ENCODE peak calls at places on chromosomes 2 and 18, in eight cellular contexts. Y is CD8-positive, alpha-beta T cell; G is endodermal cell; N is thoracic aorta; X is cardiac fibroblast; C is skeletal muscle cell; Q is AG09309; S is adrenal gland. T is an unnamed sample.

GRCh38 chr2:7673843-7674242 is 756.6 kb downstream of the RNF144A start:
- DNase-seq in C (no peak), G (no peak), N (no peak), Y (no peak), S (peak; percentile 39), Q (peak; percentile 27), X (no peak), T (no peak)

GRCh38 chr18:55400590-55401274 is 187.3 kb downstream of the TCF4 start:
- DNase-seq in C (no peak), Q (no peak), N (no peak), S (no peak), G (no peak), X (peak; percentile 37), Y (no peak), T (no peak)

GRCh38 chr2:240713928-240714746 is 22.5 kb downstream of the AQP12A start:
- DNase-seq in G (no peak), C (no peak), N (no peak), Y (no peak), X (no peak), S (no peak), Q (no peak), T (no peak)

GRCh38 chr2:105712166-105712915 is 32.4 kb upstream of the NCK2 start:
- DNase-seq in G (no peak), N (no peak), S (no peak), Y (no peak), C (no peak), Q (no peak), X (peak; percentile 37), T (no peak)

GRCh38 chr2:70705160-70705850 is 62.7 kb downstream of the ADD2 start:
- DNase-seq in S (no peak), C (no peak), N (no peak), G (peak; percentile 40), Q (no peak), X (no peak), Y (no peak), T (no peak)

GRCh38 chr2:112731479-112731878 is 10.7 kb downstream of the NT5DC4 start:
- DNase-seq in Y (no peak), N (no peak), G (no peak), S (no peak), X (no peak), C (no peak), Q (no peak), T (no peak)

GRCh38 chr2:186518291-186518690 is 32.2 kb downstream of the ZC3H15 start:
- DNase-seq in N (no peak), Q (no peak), X (no peak), S (no peak), Y (no peak), C (no peak), G (no peak), T (no peak)

GRCh38 chr2:47082976-47083375 is 72.1 kb downstream of the STPG4 start:
- DNase-seq in G (peak; percentile 43), C (no peak), N (no peak), X (no peak), Y (no peak), Q (no peak), S (no peak), T (no peak)

GRCh38 chr18:26322892-26323653 is 96.8 kb downstream of the TAF4B start:
- DNase-seq in G (no peak), C (peak; percentile 25), Q (no peak), X (peak; percentile 20), N (no peak), Y (no peak), S (no peak), T (no peak)

GRCh38 chr2:128513416-128514283 is 195.0 kb upstream of the HS6ST1 start:
- DNase-seq in S (no peak), Q (no peak), N (no peak), Y (no peak), G (no peak), C (no peak), X (no peak), T (peak; percentile 66)

GRCh38 chr2:3169106-3169870 is 208.3 kb downstream of the EIPR1 start:
- DNase-seq in C (no peak), G (no peak), Y (no peak), Q (no peak), X (peak; percentile 10), N (no peak), S (no peak), T (peak; percentile 24)

GRCh38 chr2:188293601-188294482 is 2.2 kb downstream of the GULP1 start:
- DNase-seq in Y (no peak), S (peak; percentile 87), X (peak; percentile 74), N (no peak), Q (no peak), G (peak; percentile 72), C (peak; percentile 66), T (peak; percentile 55)
- H3K4me3 ChIP-seq in Y (no peak overlapping the region), S (peak overlapping the region; percentile 87), X (peak overlapping the region; percentile 70), N (peak overlapping the region; percentile 95), Q (peak overlapping the region; percentile 88), G (peak overlapping the region; percentile 84), C (peak overlapping the region; percentile 79), T (peak overlapping the region; percentile 79)

GRCh38 chr2:163659224-163659623 is 76.6 kb downstream of the FIGN start:
- DNase-seq in S (no peak), X (no peak), Y (no peak), N (no peak), G (no peak), C (no peak), Q (no peak), T (no peak)
- H3K4me3 ChIP-seq in S (no peak overlapping the region), X (no peak overlapping the region), Y (no peak overlapping the region), N (no peak overlapping the region), G (no peak overlapping the region), C (no peak overlapping the region), Q (no peak overlapping the region), T (no peak overlapping the region)

GRCh38 chr18:12254137-12254819 is at the start of gene CIDEA:
- DNase-seq in N (no peak), X (peak; percentile 30), G (peak; percentile 88), Y (no peak), C (no peak), Q (no peak), S (no peak), T (no peak)
- H3K4me3 ChIP-seq in N (peak within 1 kb of the TSS; percentile 71), X (no peak within 1 kb of the TSS), G (peak within 1 kb of the TSS; percentile 59), Y (no peak within 1 kb of the TSS), C (peak within 1 kb of the TSS; percentile 45), Q (peak within 1 kb of the TSS; percentile 5), S (peak within 1 kb of the TSS; percentile 38), T (peak within 1 kb of the TSS; percentile 34)

DNA sequence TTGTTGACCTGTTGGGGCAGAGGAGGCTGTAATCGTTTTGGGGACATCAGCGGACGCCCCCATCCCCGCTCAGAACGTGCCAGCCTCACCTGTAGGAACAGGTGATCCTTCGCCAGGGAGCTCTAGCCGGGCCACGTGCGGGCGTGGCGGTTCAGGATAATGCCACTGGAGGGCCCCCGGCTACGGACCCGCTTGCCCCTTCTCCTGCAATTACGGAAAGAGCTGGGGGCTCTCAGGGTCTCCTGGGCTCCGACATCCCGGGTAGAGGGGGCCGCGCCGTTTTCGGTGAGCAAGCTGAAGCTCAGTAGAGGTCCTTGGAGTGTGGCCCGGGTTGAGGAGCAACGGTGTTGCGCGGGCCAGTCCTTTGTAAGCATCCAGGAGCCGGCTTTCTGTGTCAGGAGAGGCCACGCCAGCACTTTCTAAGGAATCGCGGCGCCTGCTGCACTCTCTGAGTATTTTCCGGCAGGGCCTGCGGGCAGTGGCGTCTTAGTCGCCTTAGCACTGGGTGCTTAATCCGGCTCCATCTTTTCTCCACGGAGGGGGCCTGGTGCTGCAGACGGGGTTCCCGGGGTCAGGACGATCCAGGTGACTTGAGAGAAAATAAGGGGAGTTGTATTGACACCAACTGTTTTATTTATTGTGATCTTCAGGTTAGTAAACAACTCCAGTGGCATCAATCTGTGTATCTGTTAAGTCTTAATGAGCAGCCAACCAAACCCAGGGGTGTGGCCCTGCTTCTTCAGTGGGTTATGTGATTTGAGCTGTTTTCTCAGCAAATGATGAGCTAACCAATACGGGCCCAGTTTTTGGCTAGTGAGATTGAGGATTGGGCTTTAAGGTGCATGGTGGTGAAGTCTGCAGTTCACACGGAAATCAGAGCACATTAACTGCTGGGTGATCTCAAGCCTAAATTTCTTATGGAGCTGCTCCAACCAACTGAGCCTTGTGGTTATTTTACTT is 1.9 kb downstream of the MTCL1 start:
- DNase-seq in C (no peak), G (peak; percentile 89), Q (peak; percentile 39), S (no peak), X (peak; percentile 69), Y (no peak), N (no peak), T (peak; percentile 58)
- H3K4me3 ChIP-seq in C (peak overlapping the region; percentile 64), G (peak overlapping the region; percentile 76), Q (peak overlapping the region; percentile 73), S (peak overlapping the region; percentile 83), X (peak overlapping the region; percentile 72), Y (no peak overlapping the region), N (peak overlapping the region; percentile 82), T (peak overlapping the region; percentile 62)

DNA sequence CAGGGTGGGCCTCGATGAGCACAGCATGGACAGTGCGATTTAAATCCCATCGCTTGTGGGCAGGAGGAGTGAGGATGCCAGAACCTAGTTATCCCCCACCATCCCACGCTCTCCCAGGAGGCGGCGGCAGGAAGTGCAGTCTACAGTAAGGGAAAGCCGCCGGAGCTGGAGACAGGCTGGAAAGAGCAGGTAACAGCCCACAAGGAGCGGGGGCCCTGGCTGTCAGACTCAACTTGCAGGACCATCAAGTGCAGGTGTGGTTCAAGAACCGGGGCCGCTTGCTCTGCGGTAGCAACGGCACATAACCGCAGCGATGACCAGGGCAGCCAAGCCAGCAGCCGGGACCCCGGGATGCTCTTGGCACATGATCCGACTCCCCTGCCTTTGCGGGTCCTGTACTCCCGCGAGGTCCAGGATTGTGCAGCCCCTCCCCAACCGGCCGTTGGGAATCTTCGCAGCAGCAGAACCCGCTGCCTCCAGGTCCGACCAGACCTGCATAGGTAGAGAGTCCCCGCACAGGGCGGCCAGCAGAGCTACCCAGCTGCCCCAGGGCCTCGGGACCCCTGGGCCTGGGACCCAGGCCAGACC is 82.1 kb downstream of the BIN1 start:
- DNase-seq in S (no peak), N (no peak), C (no peak), Y (no peak), X (peak; percentile 34), Q (no peak), G (peak; percentile 94), T (no peak)
- H3K4me3 ChIP-seq in S (peak overlapping the region; percentile 51), N (peak overlapping the region; percentile 72), C (peak overlapping the region; percentile 54), Y (peak overlapping the region; percentile 45), X (peak overlapping the region; percentile 57), Q (peak overlapping the region; percentile 54), G (peak overlapping the region; percentile 83), T (peak overlapping the region; percentile 52)

DNA sequence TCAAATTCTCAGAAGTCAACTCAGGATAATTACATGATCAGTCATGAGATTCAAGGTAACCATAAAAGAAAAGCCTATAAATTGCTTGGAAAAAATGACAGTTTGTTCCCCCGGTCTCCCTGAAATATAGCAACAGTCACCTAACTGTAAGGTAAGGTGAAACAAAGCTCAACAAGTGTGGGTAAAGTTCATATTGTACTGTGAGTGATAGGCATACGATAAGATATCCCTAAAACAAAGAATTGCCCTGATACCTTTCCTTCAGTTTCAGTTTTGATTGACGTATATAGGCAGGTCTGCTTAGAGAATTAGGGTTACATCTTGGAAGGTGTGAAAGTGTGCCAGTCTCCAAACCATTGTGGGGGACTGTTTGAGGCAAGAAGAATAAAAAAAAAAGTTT is 4.0 kb upstream of the CCBE1 start:
- DNase-seq in G (no peak), X (no peak), N (no peak), S (no peak), Y (no peak), C (no peak), Q (no peak), T (no peak)
- H3K4me3 ChIP-seq in G (no peak overlapping the region), X (no peak overlapping the region), N (no peak overlapping the region), S (no peak overlapping the region), Y (no peak overlapping the region), C (no peak overlapping the region), Q (no peak overlapping the region), T (no peak overlapping the region)

T was measured in lower lobe of right lung.